ENCODE peak calls at places on chromosomes 7 and 10, in ten cellular contexts. P is choroid plexus epithelial cell; Q is trophoblast cell; G is cortex of kidney; M is OCI-M1; D is stimulated activated naive CD8-positive, alpha-beta T cell treated with anti-CD3 and anti-CD28 coated beads, Interleukin-15, Interleukin-2, amounts not matched to agents 100 U/mL and 50 U/mL, for 24 hours; R is GM06990; L is upper lobe of right lung; B is AG04450; S is stimulated activated effector memory CD8-positive, alpha-beta T cell treated with anti-CD3 and anti-CD28 coated beads, Interleukin-12 subunit alpha, Interleukin-12 subunit beta, amount 100 ng/mL, for 72 hours. X is an unnamed sample.

GRCh38 chr7:74338366-74339108 is 49.3 kb downstream of the CLIP2 start:
- DNase-seq in Q (no peak), B (no peak), R (no peak), L (no peak), G (no peak), P (no peak), D (no peak), M (no peak), S (no peak), X (no peak)

GRCh38 chr7:41567350-41568114 is 135.4 kb downstream of the INHBA start:
- DNase-seq in P (peak), R (no peak), M (peak), Q (peak), D (no peak), L (no peak), G (no peak), S (no peak), B (peak), X (no peak)

GRCh38 chr7:7911339-7911738 is 57.3 kb upstream of the GLCCI1 start:
- DNase-seq in M (no peak), L (no peak), P (peak), G (no peak), Q (peak), D (no peak), B (peak), R (no peak), S (no peak), X (no peak)

GRCh38 chr7:91168766-91169518 is 95.3 kb upstream of the FZD1 start:
- DNase-seq in P (peak), S (no peak), D (no peak), B (peak), Q (no peak), G (no peak), R (no peak), L (no peak), M (no peak), X (no peak)

GRCh38 chr10:68247931-68248330 is 16.0 kb upstream of the ATOH7 start:
- DNase-seq in D (no peak), M (no peak), S (no peak), B (no peak), G (no peak), Q (no peak), L (no peak), R (no peak), P (no peak), X (no peak)

GRCh38 chr10:132364594-132364970 is 32.4 kb upstream of the PWWP2B start:
- DNase-seq in L (peak), B (no peak), M (no peak), P (no peak), Q (no peak), S (no peak), G (no peak), D (peak), R (no peak), X (no peak)

GRCh38 chr7:98199131-98199530 is 12.1 kb upstream of the BHLHA15 start:
- DNase-seq in G (no peak), B (no peak), P (peak), S (no peak), M (no peak), L (no peak), Q (no peak), D (no peak), R (no peak), X (no peak)

GRCh38 chr10:97210576-97210975 is 24.8 kb upstream of the SLIT1 start:
- DNase-seq in G (no peak), S (peak), P (peak), B (peak), D (peak), Q (peak), R (no peak), M (peak), L (no peak), X (peak)

GRCh38 chr10:68253356-68253755 is 21.4 kb upstream of the ATOH7 start:
- DNase-seq in Q (no peak), R (no peak), D (no peak), M (no peak), L (no peak), B (no peak), G (no peak), P (no peak), S (no peak), X (no peak)

GRCh38 chr10:74051729-74052342 is 53.9 kb downstream of the VCL start:
- DNase-seq in G (no peak), M (peak), B (no peak), L (no peak), D (no peak), R (no peak), S (no peak), Q (peak), P (peak), X (no peak)

GRCh38 chr7:5643280-5643679 is 138.2 kb downstream of the RNF216 start:
- DNase-seq in L (no peak), D (peak), R (no peak), M (no peak), G (no peak), B (no peak), S (peak), Q (peak), P (peak), X (no peak)

GRCh38 chr10:86944471-86944870 is 12.9 kb downstream of the MMRN2 start:
- DNase-seq in B (no peak), G (no peak), S (no peak), R (no peak), D (no peak), Q (peak), L (no peak), M (no peak), P (peak), X (no peak)

GRCh38 chr7:41785840-41786239 is 83.0 kb upstream of the INHBA start:
- DNase-seq in R (no peak), M (no peak), Q (no peak), L (no peak), P (no peak), G (no peak), D (no peak), B (no peak), S (no peak), X (no peak)

GRCh38 chr7:1336509-1336908 is 103.8 kb downstream of the UNCX start:
- DNase-seq in S (no peak), G (no peak), B (no peak), P (no peak), R (no peak), L (no peak), M (no peak), D (no peak), Q (no peak), X (no peak)

GRCh38 chr7:37421820-37422219 is 26.8 kb downstream of the ELMO1 start:
- DNase-seq in B (no peak), Q (no peak), S (no peak), L (no peak), R (no peak), G (no peak), P (peak), D (no peak), M (peak), X (no peak)

GRCh38 chr10:78296794-78297193 is 263.1 kb downstream of the RPS24 start:
- DNase-seq in G (no peak), R (no peak), M (peak), B (no peak), D (no peak), L (no peak), S (no peak), P (no peak), Q (no peak), X (no peak)

GRCh38 chr7:151178831-151179230 is 8.2 kb downstream of the ASB10 start:
- DNase-seq in M (no peak), S (no peak), B (no peak), R (no peak), P (no peak), G (no peak), D (no peak), Q (no peak), L (no peak), X (no peak)

GRCh38 chr7:122018032-122018431 is 126.0 kb downstream of the AASS start:
- DNase-seq in G (no peak), L (no peak), Q (no peak), M (no peak), R (no peak), P (no peak), S (no peak), D (no peak), B (no peak), X (no peak)

GRCh38 chr7:25069900-25070443 is 55.1 kb downstream of the CYCS start:
- DNase-seq in Q (peak), P (peak), L (no peak), G (no peak), M (peak), D (peak), S (no peak), R (peak), B (peak), X (peak)

GRCh38 chr10:12534824-12535223 is 185.5 kb downstream of the CAMK1D start:
- DNase-seq in Q (peak), D (peak), P (peak), L (peak), B (no peak), M (peak), G (no peak), R (no peak), S (no peak), X (peak)

GRCh38 chr7:2005746-2006145 is 227.0 kb downstream of the MAD1L1 start:
- DNase-seq in M (no peak), G (no peak), Q (no peak), L (no peak), B (no peak), D (no peak), R (no peak), S (no peak), P (no peak), X (no peak)

GRCh38 chr10:97497572-97498075 is 598 bp downstream of the MMS19 start:
- DNase-seq in S (peak), Q (peak), B (peak), L (peak), R (peak), P (peak), G (no peak), M (peak), D (peak), X (peak)

GRCh38 chr7:129497156-129497555 is 5.2 kb upstream of the SMKR1 start:
- DNase-seq in D (no peak), G (no peak), B (no peak), P (no peak), R (no peak), L (no peak), M (no peak), Q (no peak), S (no peak), X (no peak)

GRCh38 chr10:119859422-119860258 is 13.0 kb downstream of the MCMBP start:
- DNase-seq in S (no peak), R (peak), Q (peak), L (no peak), M (peak), B (no peak), D (no peak), G (no peak), P (peak), X (no peak)

GRCh38 chr10:16965740-16966447 is 148.7 kb upstream of the RSU1 start:
- DNase-seq in B (peak), M (no peak), P (peak), G (no peak), D (no peak), R (no peak), Q (peak), L (no peak), S (no peak), X (peak)

GRCh38 chr7:145313601-145314000 is 477.7 kb upstream of the TPK1 start:
- DNase-seq in G (no peak), P (peak), S (no peak), L (no peak), M (no peak), B (no peak), R (no peak), Q (no peak), D (no peak), X (no peak)

GRCh38 chr7:123537026-123537642 is 2.7 kb upstream of the IQUB start:
- DNase-seq in R (no peak), B (no peak), P (peak), S (no peak), M (peak), G (no peak), D (no peak), L (no peak), Q (peak), X (peak)

GRCh38 chr7:35454575-35455385 is 200.9 kb upstream of the TBX20 start:
- DNase-seq in B (no peak), G (no peak), R (no peak), L (no peak), P (no peak), S (no peak), M (no peak), Q (no peak), D (no peak), X (no peak)

GRCh38 chr10:103278862-103279298 is 1.9 kb downstream of the INA start:
- DNase-seq in Q (peak), S (peak), G (no peak), L (peak), P (peak), M (peak), R (no peak), B (no peak), D (peak), X (peak)

GRCh38 chr7:480531-481218 is 39.0 kb downstream of the PDGFA start:
- DNase-seq in L (peak), S (no peak), R (no peak), D (no peak), G (no peak), B (no peak), Q (no peak), P (no peak), M (peak), X (no peak)

GRCh38 chr10:69472544-69472943 is 21.3 kb downstream of the TSPAN15 start:
- DNase-seq in G (no peak), M (no peak), R (no peak), P (no peak), L (no peak), B (no peak), S (no peak), Q (no peak), D (no peak), X (no peak)

X was measured in SJSA1.